ENCODE peak calls at places on chromosomes 11 and 22, in eight cellular contexts. L, V, D, Y, I, R, Q and H are unnamed samples.

GRCh38 chr11:64753019-64753379 is 6.8 kb downstream of the PYGM start:
- DNase-seq in R (no peak), Y (no peak), D (no peak), Q (no peak), I (no peak), V (no peak), L (no peak), H (no peak)

GRCh38 chr22:16601437-16602223 is 9.0 kb upstream of the CCT8L2 start:
- DNase-seq in V (no peak), Y (no peak), Q (no peak), D (peak; percentile 53), I (peak; percentile 33), R (no peak), L (no peak), H (no peak)

GRCh38 chr11:125583496-125583895 is 9.2 kb upstream of the STT3A start:
- DNase-seq in Q (no peak), R (no peak), L (no peak), D (no peak), V (no peak), I (peak; percentile 30), Y (no peak), H (no peak)

GRCh38 chr11:41056892-41057569 is 402.4 kb downstream of the LRRC4C start:
- DNase-seq in R (no peak), I (no peak), Y (no peak), V (no peak), L (no peak), D (no peak), Q (no peak), H (no peak)

GRCh38 chr11:10742460-10743208 is 8.4 kb upstream of the CTR9 start:
- DNase-seq in R (peak; percentile 8), D (no peak), V (no peak), L (no peak), Q (no peak), Y (peak; percentile 80), I (no peak), H (no peak)

GRCh38 chr22:48488611-48489456 is 1338.8 kb downstream of the BRD1 start:
- DNase-seq in Y (no peak), Q (no peak), I (peak; percentile 39), R (no peak), V (peak; percentile 45), D (no peak), L (no peak), H (no peak)

GRCh38 chr11:2262301-2263011 is 7.9 kb downstream of the ASCL2 start:
- DNase-seq in L (no peak), Q (no peak), Y (no peak), R (no peak), V (no peak), I (no peak), D (no peak), H (no peak)

GRCh38 chr11:19646921-19647320 is 65.7 kb upstream of the NAV2 start:
- DNase-seq in Y (peak; percentile 93), L (no peak), Q (no peak), R (no peak), I (no peak), V (no peak), D (no peak), H (no peak)

GRCh38 chr22:43293259-43293658 is 49.9 kb downstream of the SCUBE1 start:
- DNase-seq in Y (peak; percentile 98), I (no peak), L (no peak), Q (no peak), R (no peak), D (no peak), V (no peak), H (no peak)

GRCh38 chr11:94402355-94402754 is 1.1 kb upstream of the GPR83 start:
- DNase-seq in R (no peak), V (no peak), Y (no peak), D (no peak), L (no peak), Q (no peak), I (no peak), H (no peak)

GRCh38 chr11:2084721-2085120 is 54.5 kb downstream of the IGF2 start:
- DNase-seq in Y (no peak), V (no peak), Q (no peak), D (no peak), I (no peak), L (no peak), R (no peak), H (no peak)

GRCh38 chr22:35328472-35328885 is 28.8 kb downstream of the TOM1 start:
- DNase-seq in D (peak; percentile 78), V (no peak), I (no peak), Q (no peak), Y (no peak), L (no peak), R (no peak), H (no peak)

GRCh38 chr11:30508594-30508993 is 77.6 kb downstream of the MPPED2 start:
- DNase-seq in L (no peak), Q (no peak), Y (no peak), D (no peak), R (no peak), V (no peak), I (no peak), H (no peak)

GRCh38 chr11:6397636-6398035 is 7.4 kb downstream of the SMPD1 start:
- DNase-seq in V (no peak), D (no peak), Q (no peak), L (no peak), R (no peak), I (no peak), Y (no peak), H (no peak)

GRCh38 chr22:40033586-40034380 is 39.0 kb downstream of the FAM83F start:
- DNase-seq in Q (no peak), Y (no peak), V (peak; percentile 91), I (no peak), R (no peak), D (no peak), L (no peak), H (no peak)

GRCh38 chr11:11366793-11367192 is 13.7 kb upstream of the CSNK2A3 start:
- DNase-seq in V (no peak), D (no peak), L (no peak), R (no peak), I (no peak), Y (no peak), Q (no peak), H (no peak)

GRCh38 chr11:62472063-62472884 is 53.4 kb downstream of the SCGB1A1 start:
- DNase-seq in D (no peak), I (no peak), L (no peak), R (no peak), Y (peak; percentile 71), Q (peak; percentile 53), V (no peak), H (no peak)

GRCh38 chr11:70581991-70582885 is 183.9 kb downstream of the CTTN start:
- DNase-seq in Q (no peak), V (no peak), R (no peak), Y (no peak), L (no peak), I (no peak), D (peak; percentile 19), H (no peak)

GRCh38 chr11:76615950-76616349 is 54.6 kb downstream of the LRRC32 start:
- DNase-seq in V (peak; percentile 46), Y (no peak), L (no peak), I (no peak), Q (no peak), D (no peak), R (no peak), H (no peak)

GRCh38 chr11:103944251-103944944 is 92.0 kb upstream of the DDI1 start:
- DNase-seq in I (no peak), L (no peak), D (no peak), V (no peak), Y (no peak), Q (no peak), R (no peak), H (no peak)

GRCh38 chr11:36377759-36378553 is 81.9 kb downstream of the PRR5L start:
- DNase-seq in L (no peak), Y (no peak), I (no peak), R (no peak), Q (no peak), D (no peak), V (no peak), H (no peak)

GRCh38 chr11:118602331-118602730 is 5.1 kb upstream of the PHLDB1 start:
- DNase-seq in L (no peak), Q (no peak), D (no peak), Y (no peak), I (no peak), R (no peak), V (no peak), H (no peak)

GRCh38 chr22:40922484-40923303 is 28.5 kb upstream of the RBX1 start:
- DNase-seq in L (no peak), D (no peak), R (no peak), I (peak; percentile 71), Q (peak; percentile 48), V (peak; percentile 63), Y (peak; percentile 4), H (peak; percentile 32)

GRCh38 chr11:1358286-1358685 is 31.4 kb upstream of the BRSK2 start:
- DNase-seq in D (no peak), Q (no peak), V (no peak), L (no peak), I (no peak), Y (no peak), R (no peak), H (no peak)

GRCh38 chr11:41659990-41660389 is 200.5 kb upstream of the LRRC4C start:
- DNase-seq in V (peak; percentile 36), R (no peak), Y (no peak), Q (peak; percentile 19), I (no peak), L (no peak), D (no peak), H (no peak)

GRCh38 chr11:106389096-106389495 is 311.6 kb downstream of the AASDHPPT start:
- DNase-seq in L (no peak), I (no peak), R (no peak), D (no peak), Y (no peak), Q (no peak), V (no peak), H (no peak)